ENCODE peak calls at places on chromosomes 6 and 20, in seven cellular contexts. B, O, I, H, D, N and J are unnamed samples.

GRCh38 chr6:26222587-26222986 is 135.4 kb downstream of the HFE start:
- DNase-seq in B (no peak), O (no peak), I (no peak), H (no peak), D (no peak), N (peak), J (no peak)

GRCh38 chr6:125507987-125508655 is 206.4 kb upstream of the HDDC2 start:
- DNase-seq in B (no peak), O (no peak), I (no peak), H (no peak), D (peak), N (peak), J (no peak)

GRCh38 chr20:51195419-51195901 is 172.6 kb upstream of the KCNG1 start:
- DNase-seq in B (no peak), O (no peak), I (no peak), H (peak), D (no peak), N (peak), J (no peak)

GRCh38 chr6:93319304-93319703 is 100.1 kb downstream of the EPHA7 start:
- DNase-seq in B (peak), O (no peak), I (no peak), H (no peak), D (no peak), N (no peak), J (no peak)

GRCh38 chr6:159640322-159640721 is 52.7 kb downstream of the SOD2 start:
- DNase-seq in B (no peak), O (no peak), I (no peak), H (no peak), D (no peak), N (no peak), J (no peak)

GRCh38 chr6:84908304-84908904 is 144.0 kb upstream of the TBX18 start:
- DNase-seq in B (no peak), O (no peak), I (no peak), H (no peak), D (no peak), N (no peak), J (no peak)

GRCh38 chr6:44653761-44654218 is 266.3 kb downstream of the CDC5L start:
- DNase-seq in B (no peak), O (no peak), I (no peak), H (no peak), D (no peak), N (peak), J (no peak)

GRCh38 chr20:10131612-10132345 is 86.9 kb upstream of the SNAP25 start:
- DNase-seq in B (peak), O (no peak), I (no peak), H (no peak), D (peak), N (peak), J (no peak)

GRCh38 chr20:34337544-34337943 is 25.5 kb upstream of the ITCH start:
- DNase-seq in B (no peak), O (no peak), I (no peak), H (no peak), D (no peak), N (no peak), J (no peak)

GRCh38 chr20:34343458-34344255 is 19.4 kb upstream of the ITCH start:
- DNase-seq in B (no peak), O (no peak), I (no peak), H (no peak), D (no peak), N (no peak), J (no peak)

GRCh38 chr20:34333786-34334185 is 29.3 kb upstream of the ITCH start:
- DNase-seq in B (no peak), O (no peak), I (no peak), H (no peak), D (no peak), N (no peak), J (no peak)

GRCh38 chr20:34334654-34335407 is 28.2 kb upstream of the ITCH start:
- DNase-seq in B (peak), O (no peak), I (no peak), H (no peak), D (peak), N (no peak), J (no peak)

DNA sequence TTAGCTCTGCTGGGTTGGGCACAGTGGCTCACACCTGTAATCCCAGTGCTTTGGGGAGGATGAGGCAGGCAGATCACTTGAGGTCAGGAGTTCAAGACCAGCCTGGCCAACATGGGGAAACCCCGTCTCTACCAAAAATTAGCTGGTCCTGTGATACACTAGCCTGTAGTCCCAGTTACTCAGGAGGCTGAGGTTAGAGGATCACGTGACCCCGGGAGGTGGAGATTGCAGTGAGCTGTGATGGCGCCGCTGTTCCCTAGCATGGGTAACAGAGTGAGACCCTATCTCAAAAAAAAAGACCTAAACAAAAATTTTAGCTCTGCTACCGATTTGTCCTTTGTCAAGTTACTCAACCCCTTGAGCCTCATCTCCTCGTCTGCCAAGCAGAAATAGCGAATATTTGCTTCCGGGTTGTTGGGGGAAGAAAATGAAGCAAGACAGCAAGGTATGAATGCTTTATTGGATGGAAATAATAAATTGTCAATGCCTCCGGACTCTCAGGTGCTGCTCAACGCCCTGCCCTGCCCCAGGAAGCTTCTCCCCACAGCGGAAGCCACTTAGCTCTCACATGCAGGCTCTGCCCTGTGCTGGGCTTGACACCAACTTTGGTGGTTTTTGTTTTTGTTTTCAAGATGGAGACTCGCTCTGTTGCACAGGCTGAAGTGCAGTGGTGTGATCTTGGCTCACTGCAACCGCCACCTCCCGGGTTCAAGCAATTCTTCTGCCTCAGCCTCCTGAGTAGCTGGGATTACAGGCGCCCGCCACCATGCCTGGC is 24.9 kb upstream of the ITCH start:
- DNase-seq in B (no peak), O (peak), I (no peak), H (peak), D (no peak), N (no peak), J (no peak)
- H3K4me3 ChIP-seq in B (no peak), O (no peak), I (no peak), H (no peak), D (no peak), N (no peak), J (no peak)

GRCh38 chr20:62656205-62656918 is 14.1 kb downstream of the SLCO4A1 start:
- DNase-seq in B (no peak), O (no peak), I (no peak), H (no peak), D (no peak), N (no peak), J (no peak)
- H3K4me3 ChIP-seq in B (no peak), O (no peak), I (no peak), H (no peak), D (no peak), N (no peak), J (no peak)

GRCh38 chr20:33674294-33675126 is at the start of gene NECAB3:
- DNase-seq in B (peak), O (peak), I (peak), H (peak), D (peak), N (peak), J (peak)

GRCh38 chr20:33673411-33674293 is 576 bp downstream of the NECAB3 start:
- DNase-seq in B (no peak), O (no peak), I (no peak), H (peak), D (no peak), N (peak), J (no peak)

GRCh38 chr20:33676652-33677645 is 2.7 kb upstream of the NECAB3 start:
- DNase-seq in B (no peak), O (no peak), I (no peak), H (no peak), D (no peak), N (no peak), J (no peak)

GRCh38 chr20:33676121-33676520 is 1.9 kb upstream of the NECAB3 start:
- DNase-seq in B (no peak), O (no peak), I (no peak), H (no peak), D (no peak), N (no peak), J (no peak)

DNA sequence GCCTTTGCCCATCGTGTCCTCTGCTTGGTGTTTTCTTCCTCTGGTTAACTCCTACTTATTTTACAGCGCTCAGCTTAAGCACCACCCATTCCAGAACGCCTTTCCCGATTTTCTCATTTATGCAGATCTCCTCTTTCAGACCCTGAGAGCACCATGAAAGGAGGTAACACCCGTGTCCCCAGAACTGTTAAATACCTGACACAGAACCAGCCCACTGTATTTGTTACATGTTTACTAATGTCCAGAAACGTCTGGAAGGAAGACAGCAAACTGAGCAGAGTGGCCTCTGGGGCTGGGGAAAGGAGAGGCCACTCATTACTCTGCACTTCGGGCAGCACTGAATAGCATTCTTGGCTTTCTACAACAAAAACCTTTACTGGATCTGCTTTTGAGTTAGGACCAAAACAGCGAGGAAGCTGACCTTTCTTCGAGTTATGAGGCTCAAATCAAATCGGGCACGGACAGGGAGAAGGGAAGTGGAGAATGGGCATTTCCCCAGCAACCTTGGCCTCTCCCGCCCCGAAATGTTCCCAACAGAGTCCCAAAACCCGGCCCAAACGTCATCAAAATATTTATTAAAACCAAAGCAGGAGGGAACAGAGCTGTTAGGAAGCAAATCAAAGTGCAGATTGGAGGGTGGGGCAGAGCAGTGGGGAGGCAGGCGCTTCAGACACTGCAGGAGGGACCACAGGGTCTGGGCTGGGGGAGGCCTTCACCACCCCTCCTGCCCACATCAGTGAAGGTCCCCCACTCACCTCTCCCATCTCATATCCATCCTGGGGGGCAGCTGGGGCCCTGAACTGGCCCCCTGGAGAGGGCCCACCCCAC is 1.1 kb upstream of the NECAB3 start:
- DNase-seq in B (no peak), O (no peak), I (no peak), H (no peak), D (no peak), N (no peak), J (no peak)
- H3K4me3 ChIP-seq in B (peak), O (peak), I (no peak), H (no peak), D (peak), N (peak), J (no peak)

GRCh38 chr6:133955136-133955576 is 2.1 kb downstream of the TBPL1 start:
- DNase-seq in B (no peak), O (no peak), I (no peak), H (peak), D (no peak), N (no peak), J (no peak)
- H3K4me3 ChIP-seq in B (peak), O (no peak), I (peak), H (peak), D (peak), N (peak), J (no peak)

DNA sequence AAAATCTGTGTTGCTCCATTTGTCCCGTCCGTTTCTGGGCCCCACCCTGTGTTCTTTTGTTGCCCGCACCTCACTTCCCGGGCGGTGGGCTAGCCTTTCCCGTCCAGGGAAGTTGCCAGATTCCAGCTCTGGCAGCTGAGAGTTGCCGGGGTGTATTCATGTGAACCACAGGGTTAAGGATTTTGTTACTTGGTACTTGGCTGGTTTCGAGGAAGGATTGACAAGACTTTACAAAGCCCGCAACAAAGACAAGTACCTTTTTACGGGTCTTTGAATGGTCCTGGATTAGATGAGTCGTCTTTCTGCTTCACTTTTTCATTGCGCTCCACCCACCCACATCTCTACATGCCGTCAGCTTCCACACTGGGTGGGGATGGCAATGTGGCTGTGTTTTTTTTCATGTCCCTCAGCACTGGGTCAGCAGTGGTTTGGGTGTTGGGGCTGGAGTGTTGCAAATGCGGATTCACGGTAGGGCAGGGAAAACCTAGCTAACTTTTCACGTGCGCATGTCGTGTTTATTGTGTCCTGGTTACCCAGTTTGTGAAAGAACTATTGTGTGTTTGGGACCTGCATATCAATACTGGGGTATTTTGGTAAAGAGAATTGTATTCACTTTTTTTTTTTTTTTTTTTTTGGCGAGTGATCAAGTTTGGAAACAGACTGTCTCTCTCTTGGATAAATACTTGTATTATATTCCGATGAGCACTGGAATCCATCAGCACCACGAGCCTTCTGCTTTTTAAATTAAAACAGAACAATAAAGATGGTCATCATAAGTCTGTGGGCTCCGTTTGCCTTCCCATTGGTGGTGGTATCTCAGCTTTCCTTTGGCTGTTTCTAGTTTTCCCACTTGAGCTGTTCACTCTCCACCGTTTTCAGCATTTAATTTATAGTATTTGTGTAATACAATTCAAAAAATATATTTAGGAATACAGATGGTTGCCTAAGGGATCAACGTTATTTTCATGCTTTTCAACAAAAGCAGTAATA is 1.2 kb downstream of the DUSP22 start:
- DNase-seq in B (no peak), O (no peak), I (no peak), H (no peak), D (peak), N (peak), J (no peak)
- H3K4me3 ChIP-seq in B (peak), O (peak), I (peak), H (peak), D (peak), N (peak), J (peak)

GRCh38 chr6:137487947-137488735 is 6.1 kb downstream of the OLIG3 start:
- DNase-seq in B (no peak), O (no peak), I (no peak), H (no peak), D (no peak), N (no peak), J (no peak)

GRCh38 chr6:137488736-137489409 is 5.3 kb downstream of the OLIG3 start:
- DNase-seq in B (no peak), O (no peak), I (no peak), H (no peak), D (no peak), N (no peak), J (no peak)

GRCh38 chr6:137487181-137487910 is 6.8 kb downstream of the OLIG3 start:
- DNase-seq in B (no peak), O (no peak), I (no peak), H (no peak), D (no peak), N (no peak), J (no peak)

GRCh38 chr6:137489410-137490371 is 4.5 kb downstream of the OLIG3 start:
- DNase-seq in B (no peak), O (no peak), I (no peak), H (peak), D (no peak), N (no peak), J (no peak)

GRCh38 chr6:137486388-137486787 is 7.8 kb downstream of the OLIG3 start:
- DNase-seq in B (no peak), O (no peak), I (no peak), H (no peak), D (no peak), N (no peak), J (no peak)
- H3K4me3 ChIP-seq in B (no peak), O (no peak), I (no peak), H (no peak), D (no peak), N (no peak), J (no peak)

GRCh38 chr6:130744601-130745382 is 82.4 kb upstream of the SMLR1 start:
- DNase-seq in B (no peak), O (no peak), I (no peak), H (no peak), D (no peak), N (no peak), J (no peak)
- H3K4me3 ChIP-seq in B (no peak), O (no peak), I (no peak), H (no peak), D (no peak), N (no peak), J (no peak)